ENCODE peak calls at places on chromosomes 11 and 22, in seven cellular contexts. S is cardiac muscle cell; E is HEK293T; W is gastrocnemius medialis; Y is fibroblast of the aortic adventitia; Z is activated naive CD4-positive, alpha-beta T cell; K is H1. D is an unnamed sample.
A peak's percentile ranks its signal among the peaks of the same experiment; 100 is the strongest.

GRCh38 chr11:45885274-45885920 is at the start of gene MAPK8IP1:
- DNase-seq in S (peak; percentile 43), Y (peak; percentile 17), Z (peak; percentile 27), W (no peak), E (peak; percentile 88), K (peak; percentile 17), D (no peak)

GRCh38 chr22:38180841-38181452 is 683 bp downstream of the PLA2G6 start:
- DNase-seq in K (no peak), S (no peak), E (no peak), W (peak; percentile 86), Z (no peak), Y (no peak), D (no peak)

GRCh38 chr11:58900479-58901420 is 38.5 kb upstream of the GLYATL1 start:
- DNase-seq in E (peak; percentile 59), W (no peak), Z (no peak), S (peak; percentile 88), K (peak; percentile 95), Y (peak; percentile 81), D (no peak)

GRCh38 chr22:39292561-39293074 is 26.8 kb downstream of the RPL3 start:
- DNase-seq in Y (peak; percentile 93), W (peak; percentile 71), K (peak; percentile 62), Z (no peak), S (peak; percentile 99), E (peak; percentile 48), D (peak; percentile 92)

GRCh38 chr11:2838091-2838490 is 47.5 kb downstream of the CDKN1C start:
- DNase-seq in W (no peak), E (no peak), Y (no peak), K (no peak), Z (no peak), S (no peak), D (no peak)

GRCh38 chr11:65445101-65445603 is 22.6 kb downstream of the NEAT1 start:
- DNase-seq in S (peak; percentile 43), Y (no peak), K (no peak), Z (no peak), E (no peak), W (no peak), D (no peak)

GRCh38 chr11:21736404-21736803 is 456.5 kb upstream of the ANO5 start:
- DNase-seq in Z (no peak), E (no peak), S (no peak), K (no peak), Y (no peak), W (no peak), D (no peak)

GRCh38 chr11:120563698-120564572 is 52.4 kb downstream of the GRIK4 start:
- DNase-seq in W (no peak), K (no peak), S (peak; percentile 51), Y (no peak), Z (no peak), E (no peak), D (no peak)

GRCh38 chr22:48943567-48944432 is 883.9 kb downstream of the BRD1 start:
- DNase-seq in Z (no peak), E (peak; percentile 31), K (peak; percentile 33), S (no peak), W (no peak), Y (no peak), D (no peak)

GRCh38 chr11:13247606-13248320 is 29.8 kb upstream of the BMAL1 start:
- DNase-seq in Y (no peak), W (no peak), Z (no peak), E (no peak), S (no peak), K (no peak), D (no peak)